ENCODE peak calls at places on chromosome 5, in eight cellular contexts. B is AG04449, N is fibroblast of lung, K is cardiac muscle cell, D is choroid plexus epithelial cell, O is GM12865, T is tibial nerve, Z is cardiac fibroblast. X is an unnamed sample.

GRCh38 chr5:41161271-41161670 is 52.1 kb downstream of the C6 start:
- DNase-seq in B (peak), N (peak), K (no peak), D (peak), O (no peak), T (no peak), Z (no peak), X (no peak)

GRCh38 chr5:16934123-16934522 is 2.0 kb downstream of the MYO10 start:
- DNase-seq in B (no peak), N (peak), K (peak), D (peak), O (peak), T (peak), Z (peak), X (peak)

GRCh38 chr5:109388407-109388806 is 21.4 kb downstream of the PJA2 start:
- DNase-seq in B (no peak), N (peak), K (peak), D (peak), O (no peak), T (no peak), Z (peak), X (no peak)

GRCh38 chr5:53430618-53431252 is 49.7 kb upstream of the FST start:
- DNase-seq in B (no peak), N (peak), K (peak), D (peak), O (peak), T (no peak), Z (peak), X (no peak)

GRCh38 chr5:53032188-53032587 is 43.0 kb downstream of the ITGA2 start:
- DNase-seq in B (no peak), N (no peak), K (no peak), D (no peak), O (no peak), T (no peak), Z (no peak), X (no peak)

GRCh38 chr5:151678146-151678545 is 8.6 kb downstream of the SPARC start:
- DNase-seq in B (no peak), N (peak), K (peak), D (peak), O (no peak), T (no peak), Z (peak), X (no peak)

GRCh38 chr5:83022334-83022733 is 54.9 kb downstream of the TMEM167A start:
- DNase-seq in B (no peak), N (no peak), K (no peak), D (no peak), O (no peak), T (no peak), Z (no peak), X (no peak)

GRCh38 chr5:17665836-17666235 is 31.6 kb downstream of the TAF11L14 start:
- DNase-seq in B (no peak), N (no peak), K (no peak), D (no peak), O (no peak), T (no peak), Z (no peak), X (no peak)

GRCh38 chr5:145062280-145062679 is 772.9 kb downstream of the PRELID2 start:
- DNase-seq in B (peak), N (no peak), K (no peak), D (peak), O (no peak), T (no peak), Z (no peak), X (peak)

GRCh38 chr5:38376404-38376803 is 118.0 kb downstream of the EGFLAM start:
- DNase-seq in B (no peak), N (no peak), K (no peak), D (no peak), O (no peak), T (no peak), Z (no peak), X (no peak)

GRCh38 chr5:157265714-157266285 is at the start of gene CYFIP2:
- DNase-seq in B (no peak), N (peak), K (peak), D (no peak), O (peak), T (no peak), Z (no peak), X (no peak)

GRCh38 chr5:143887302-143887638 is 75.3 kb downstream of the HMHB1 start:
- DNase-seq in B (no peak), N (peak), K (peak), D (peak), O (no peak), T (no peak), Z (peak), X (peak)

GRCh38 chr5:38420691-38421395 is 135.6 kb downstream of the LIFR start:
- DNase-seq in B (no peak), N (peak), K (peak), D (peak), O (peak), T (peak), Z (peak), X (peak)

GRCh38 chr5:37786855-37787254 is 53.0 kb downstream of the GDNF start:
- DNase-seq in B (no peak), N (peak), K (peak), D (peak), O (no peak), T (no peak), Z (peak), X (peak)

GRCh38 chr5:149572170-149572569 is 9.1 kb upstream of the ARHGEF37 start:
- DNase-seq in B (no peak), N (no peak), K (no peak), D (no peak), O (no peak), T (no peak), Z (no peak), X (no peak)

GRCh38 chr5:125370486-125370885 is 624.0 kb upstream of the ZNF608 start:
- DNase-seq in B (no peak), N (no peak), K (no peak), D (no peak), O (no peak), T (no peak), Z (no peak), X (no peak)

GRCh38 chr5:157487358-157487757 is 27.3 kb downstream of the NIPAL4 start:
- DNase-seq in B (no peak), N (no peak), K (no peak), D (no peak), O (peak), T (no peak), Z (no peak), X (no peak)

GRCh38 chr5:66967826-66968262 is 228.8 kb downstream of the CD180 start:
- DNase-seq in B (no peak), N (no peak), K (peak), D (no peak), O (no peak), T (no peak), Z (peak), X (no peak)

GRCh38 chr5:181114844-181115778 is 15.9 kb downstream of the OR2V1 start:
- DNase-seq in B (no peak), N (peak), K (peak), D (peak), O (peak), T (no peak), Z (no peak), X (no peak)

GRCh38 chr5:88269222-88269771 is 652 bp upstream of the TMEM161B start:
- DNase-seq in B (no peak), N (peak), K (peak), D (peak), O (no peak), T (no peak), Z (no peak), X (no peak)

GRCh38 chr5:128876848-128877387 is 88.4 kb upstream of the SLC27A6 start:
- DNase-seq in B (no peak), N (no peak), K (no peak), D (no peak), O (no peak), T (no peak), Z (no peak), X (no peak)

GRCh38 chr5:88244686-88245085 is 24.0 kb downstream of the TMEM161B start:
- DNase-seq in B (no peak), N (no peak), K (no peak), D (peak), O (no peak), T (no peak), Z (no peak), X (no peak)

GRCh38 chr5:104265531-104266130 is 703.0 kb upstream of the NUDT12 start:
- DNase-seq in B (no peak), N (no peak), K (no peak), D (no peak), O (no peak), T (no peak), Z (no peak), X (no peak)

GRCh38 chr5:80695666-80696065 is 40.9 kb upstream of the DHFR start:
- DNase-seq in B (no peak), N (no peak), K (no peak), D (no peak), O (no peak), T (no peak), Z (no peak), X (no peak)

GRCh38 chr5:77087484-77088291 is 603 bp upstream of the ZBED3 start:
- DNase-seq in B (no peak), N (peak), K (peak), D (peak), O (no peak), T (peak), Z (peak), X (no peak)

GRCh38 chr5:1950708-1951103 is 68.0 kb upstream of the IRX4 start:
- DNase-seq in B (no peak), N (no peak), K (no peak), D (no peak), O (no peak), T (no peak), Z (no peak), X (no peak)

GRCh38 chr5:167096816-167097215 is 1194.6 kb upstream of the WWC1 start:
- DNase-seq in B (no peak), N (peak), K (peak), D (no peak), O (no peak), T (no peak), Z (no peak), X (no peak)

GRCh38 chr5:71637133-71637532 is 50.0 kb downstream of the MCCC2 start:
- DNase-seq in B (no peak), N (no peak), K (no peak), D (no peak), O (no peak), T (no peak), Z (no peak), X (no peak)

GRCh38 chr5:173245319-173246134 is 10.5 kb upstream of the NKX2-5 start:
- DNase-seq in B (no peak), N (no peak), K (no peak), D (no peak), O (no peak), T (no peak), Z (no peak), X (no peak)

GRCh38 chr5:118008779-118009178 is 979.6 kb downstream of the DTWD2 start:
- DNase-seq in B (no peak), N (no peak), K (no peak), D (no peak), O (no peak), T (no peak), Z (no peak), X (no peak)

GRCh38 chr5:17229308-17229707 is 11.9 kb downstream of the BASP1 start:
- DNase-seq in B (no peak), N (no peak), K (no peak), D (no peak), O (peak), T (no peak), Z (no peak), X (no peak)

GRCh38 chr5:17228833-17229291 is 11.4 kb downstream of the BASP1 start:
- DNase-seq in B (no peak), N (peak), K (peak), D (peak), O (peak), T (no peak), Z (peak), X (no peak)

GRCh38 chr5:108266235-108266634 is 115.7 kb downstream of the FBXL17 start:
- DNase-seq in B (no peak), N (peak), K (peak), D (no peak), O (no peak), T (no peak), Z (peak), X (no peak)

GRCh38 chr5:56617998-56618397 is 197.4 kb upstream of the MAP3K1 start:
- DNase-seq in B (no peak), N (no peak), K (no peak), D (no peak), O (no peak), T (no peak), Z (no peak), X (no peak)

GRCh38 chr5:178762960-178763359 is 32.5 kb upstream of the ZNF354A start:
- DNase-seq in B (no peak), N (no peak), K (no peak), D (no peak), O (no peak), T (no peak), Z (no peak), X (no peak)

GRCh38 chr5:13278148-13278547 is 666.3 kb downstream of the DNAH5 start:
- DNase-seq in B (no peak), N (no peak), K (no peak), D (no peak), O (no peak), T (no peak), Z (no peak), X (no peak)

GRCh38 chr5:16615737-16616535 is 861 bp downstream of the RETREG1 start:
- DNase-seq in B (no peak), N (no peak), K (no peak), D (no peak), O (no peak), T (no peak), Z (no peak), X (no peak)

GRCh38 chr5:84362061-84362720 is 22.5 kb downstream of the EDIL3 start:
- DNase-seq in B (no peak), N (peak), K (no peak), D (peak), O (no peak), T (no peak), Z (no peak), X (no peak)

GRCh38 chr5:169581580-169582227 is 1.9 kb upstream of the SPDL1 start:
- DNase-seq in B (no peak), N (peak), K (peak), D (peak), O (peak), T (peak), Z (peak), X (no peak)

GRCh38 chr5:169580964-169581363 is 2.6 kb upstream of the SPDL1 start:
- DNase-seq in B (no peak), N (peak), K (no peak), D (no peak), O (no peak), T (no peak), Z (no peak), X (no peak)

GRCh38 chr5:169583424-169584215 is at the start of gene SPDL1:
- DNase-seq in B (peak), N (peak), K (peak), D (peak), O (peak), T (peak), Z (peak), X (peak)

GRCh38 chr5:169583101-169583423 is 511 bp upstream of the SPDL1 start:
- DNase-seq in B (no peak), N (no peak), K (no peak), D (no peak), O (no peak), T (no peak), Z (no peak), X (no peak)

DNA sequence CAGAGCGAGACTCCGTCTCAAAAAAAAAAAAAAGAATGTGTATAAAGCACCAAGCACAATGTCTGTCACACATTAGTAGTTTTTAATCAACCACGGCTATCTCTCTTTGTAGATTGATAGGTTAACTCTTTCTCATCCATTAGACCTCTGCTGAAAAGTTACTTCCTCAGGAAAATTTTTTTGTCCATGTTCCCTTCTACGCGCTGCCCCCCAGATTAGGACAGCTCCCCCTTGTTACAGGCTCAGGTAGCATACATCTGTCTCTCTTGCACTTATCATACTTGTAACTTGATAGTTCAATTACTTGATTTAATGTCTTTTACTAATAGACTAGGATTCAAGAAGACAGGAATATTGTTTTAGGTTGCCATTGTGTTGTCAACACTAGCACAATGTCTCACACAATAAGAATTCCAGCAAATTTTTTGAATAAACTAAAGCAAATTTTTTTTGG is 1.5 kb downstream of the SPDL1 start:
- DNase-seq in B (no peak), N (peak), K (no peak), D (no peak), O (no peak), T (no peak), Z (no peak), X (no peak)
- TF ChIP-seq CTCF in B (no peak), N (no peak), K (no peak), D (peak), O (no peak), T (no peak), Z (no peak), X (no peak)

DNA sequence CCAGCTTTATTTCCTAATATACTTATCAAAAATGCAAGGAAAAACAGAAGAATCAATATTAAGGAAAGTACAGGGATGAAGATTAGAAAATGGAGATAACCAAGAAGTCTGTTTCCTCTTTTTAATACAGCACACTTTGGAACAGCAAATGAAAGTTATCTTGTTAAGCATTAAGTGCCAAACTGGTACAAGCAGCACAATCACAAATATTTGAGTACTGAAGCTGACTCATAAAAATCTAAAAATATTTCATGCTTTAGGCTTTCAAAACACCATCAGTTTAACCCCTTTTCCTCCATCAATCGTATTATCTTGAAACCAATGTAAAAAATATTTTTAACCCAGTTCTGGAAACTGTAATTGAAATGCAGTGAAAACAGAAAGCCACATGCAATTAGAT is 2.7 kb downstream of the FBXW11 start:
- DNase-seq in B (no peak), N (peak), K (peak), D (peak), O (no peak), T (no peak), Z (peak), X (no peak)
- H3K4me3 ChIP-seq in B (no peak), N (peak), K (peak), D (no peak), O (no peak), T (no peak), Z (no peak), X (no peak)

DNA sequence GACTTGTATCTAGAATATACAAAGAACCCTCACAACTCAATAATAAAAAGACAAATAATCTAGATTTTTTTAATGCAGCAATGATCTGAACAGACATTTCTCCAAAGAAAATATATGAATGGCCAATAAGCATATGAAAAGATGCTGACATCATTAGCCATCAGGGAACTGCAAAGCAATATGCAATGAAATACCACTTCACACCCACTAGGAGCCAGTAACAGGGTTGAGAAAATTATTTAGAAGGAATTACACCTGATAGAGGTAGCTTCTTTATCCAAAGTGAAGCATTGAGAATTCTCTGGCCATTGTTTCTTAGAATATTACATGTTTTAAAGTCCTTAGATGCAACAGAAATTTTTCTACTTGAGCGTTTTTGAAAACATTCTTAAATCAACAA is 316.9 kb downstream of the KCNN2 start:
- DNase-seq in B (no peak), N (no peak), K (no peak), D (no peak), O (no peak), T (no peak), Z (no peak), X (no peak)
- TF ChIP-seq CTCF in B (no peak), N (no peak), K (no peak), D (no peak), O (no peak), T (no peak), Z (no peak), X (no peak)

GRCh38 chr5:111681414-111681790 is 75.6 kb downstream of the NREP start:
- DNase-seq in B (no peak), N (peak), K (peak), D (peak), O (no peak), T (no peak), Z (no peak), X (no peak)
- H3K4me3 ChIP-seq in B (no peak), N (peak), K (no peak), D (peak), O (no peak), T (no peak), Z (no peak), X (no peak)

GRCh38 chr5:175461370-175461769 is 17.0 kb upstream of the SFXN1 start:
- DNase-seq in B (no peak), N (no peak), K (no peak), D (no peak), O (no peak), T (no peak), Z (no peak), X (no peak)

GRCh38 chr5:175456105-175456504 is 12.1 kb upstream of the DRD1 start:
- DNase-seq in B (no peak), N (no peak), K (no peak), D (no peak), O (no peak), T (no peak), Z (no peak), X (no peak)

GRCh38 chr5:175457466-175457865 is 13.5 kb upstream of the DRD1 start:
- DNase-seq in B (no peak), N (no peak), K (no peak), D (no peak), O (peak), T (no peak), Z (no peak), X (no peak)

GRCh38 chr5:175460560-175460959 is 16.6 kb upstream of the DRD1 start:
- DNase-seq in B (no peak), N (no peak), K (no peak), D (no peak), O (no peak), T (no peak), Z (no peak), X (no peak)

GRCh38 chr5:175460126-175460525 is 16.1 kb upstream of the DRD1 start:
- DNase-seq in B (no peak), N (peak), K (peak), D (peak), O (no peak), T (no peak), Z (peak), X (no peak)
- TF ChIP-seq CTCF in B (peak), N (peak), K (peak), D (peak), O (peak), T (peak), Z (peak), X (peak)